ENCODE peak calls at places on chromosomes 2 and 18, in ten cellular contexts. G is iPS DF 6.9; K is aorta; Y is endodermal cell; D is esophagus squamous epithelium; L is pancreas; X is CD8-positive, alpha-beta memory T cell; R is lower lobe of right lung; W is IMR-90; B is lung. M is an unnamed sample.

GRCh38 chr2:46967990-46968647 is 52.5 kb upstream of the MCFD2 start:
- DNase-seq in Y (no peak), R (peak), B (peak), K (peak), L (no peak), G (no peak), W (peak), X (no peak), D (no peak), M (no peak)

GRCh38 chr2:176147790-176148496 is 3.4 kb upstream of the HOXD4 start:
- DNase-seq in R (no peak), G (no peak), L (peak), K (no peak), W (no peak), X (no peak), B (no peak), D (no peak), Y (peak), M (no peak)

GRCh38 chr2:185219981-185220380 is 518.6 kb upstream of the FSIP2 start:
- DNase-seq in K (no peak), W (no peak), X (no peak), R (no peak), L (no peak), D (no peak), Y (no peak), G (no peak), B (no peak), M (no peak)

GRCh38 chr2:221726894-221727513 is 154.9 kb upstream of the EPHA4 start:
- DNase-seq in R (no peak), G (no peak), B (no peak), Y (no peak), X (no peak), L (no peak), D (no peak), W (no peak), K (no peak), M (no peak)

GRCh38 chr2:226652388-226652787 is 147.2 kb downstream of the IRS1 start:
- DNase-seq in W (peak), L (no peak), Y (no peak), G (no peak), K (no peak), D (no peak), R (no peak), B (no peak), X (no peak), M (no peak)

GRCh38 chr18:76265375-76266225 is 229.4 kb downstream of the ZNF516 start:
- DNase-seq in G (no peak), W (peak), X (no peak), L (no peak), Y (no peak), B (no peak), R (peak), K (peak), D (no peak), M (no peak)

GRCh38 chr2:232533944-232534710 is 5.4 kb upstream of the CHRNG start:
- DNase-seq in B (no peak), D (no peak), G (no peak), X (no peak), R (peak), L (peak), K (no peak), Y (no peak), W (peak), M (no peak)

GRCh38 chr2:226080323-226080722 is 680.8 kb downstream of the NYAP2 start:
- DNase-seq in K (no peak), X (no peak), R (no peak), L (no peak), G (no peak), W (peak), B (no peak), D (no peak), Y (no peak), M (no peak)

GRCh38 chr2:46554381-46554780 is 75.0 kb downstream of the TMEM247 start:
- DNase-seq in K (peak), X (no peak), Y (no peak), D (no peak), B (no peak), G (no peak), R (no peak), W (no peak), L (no peak), M (no peak)

GRCh38 chr2:229342376-229342775 is 71.3 kb upstream of the PID1 start:
- DNase-seq in L (no peak), R (peak), Y (peak), B (peak), D (no peak), X (no peak), G (peak), K (peak), W (no peak), M (no peak)

GRCh38 chr2:177325554-177325953 is 61.0 kb upstream of the NFE2L2 start:
- DNase-seq in K (no peak), X (no peak), D (no peak), B (no peak), L (no peak), R (no peak), Y (no peak), W (no peak), G (no peak), M (no peak)

GRCh38 chr18:25535495-25535894 is 183.5 kb upstream of the ZNF521 start:
- DNase-seq in W (no peak), R (no peak), Y (no peak), G (no peak), L (no peak), K (no peak), D (no peak), B (no peak), X (no peak), M (no peak)

GRCh38 chr2:217085543-217085942 is 225.7 kb upstream of the TNP1 start:
- DNase-seq in L (no peak), R (no peak), G (no peak), B (no peak), D (no peak), X (no peak), K (no peak), W (peak), Y (peak), M (no peak)

GRCh38 chr18:75203456-75204261 is 5.3 kb downstream of the PTGR3 start:
- DNase-seq in Y (no peak), W (peak), X (no peak), K (no peak), L (no peak), R (no peak), B (no peak), G (no peak), D (no peak), M (no peak)

GRCh38 chr2:218074031-218074430 is 5.0 kb downstream of the RUFY4 start:
- DNase-seq in G (no peak), L (peak), X (no peak), K (no peak), Y (peak), R (peak), W (peak), B (no peak), D (no peak), M (no peak)

GRCh38 chr2:88038263-88039105 is 17.1 kb downstream of the KRCC1 start:
- DNase-seq in K (no peak), G (no peak), R (no peak), W (peak), X (no peak), D (no peak), L (no peak), B (no peak), Y (no peak), M (no peak)

GRCh38 chr2:67526283-67526682 is 129.2 kb downstream of the ETAA1 start:
- DNase-seq in L (no peak), D (no peak), G (no peak), B (no peak), K (no peak), W (peak), R (no peak), Y (no peak), X (no peak), M (no peak)

GRCh38 chr18:56402872-56403516 is 235.4 kb downstream of the TXNL1 start:
- DNase-seq in B (no peak), Y (no peak), D (no peak), L (no peak), G (no peak), W (peak), X (no peak), K (peak), R (no peak), M (no peak)

GRCh38 chr18:58856881-58857280 is 7.8 kb upstream of the ZNF532 start:
- DNase-seq in D (no peak), W (peak), B (no peak), R (no peak), X (no peak), G (no peak), L (no peak), K (no peak), Y (no peak), M (no peak)

GRCh38 chr18:58859935-58860334 is 4.7 kb upstream of the ZNF532 start:
- DNase-seq in Y (peak), K (no peak), D (no peak), R (no peak), X (no peak), L (no peak), W (no peak), B (no peak), G (no peak), M (no peak)

GRCh38 chr18:58861353-58861752 is 3.3 kb upstream of the ZNF532 start:
- DNase-seq in L (no peak), B (no peak), X (no peak), D (no peak), Y (no peak), G (no peak), W (no peak), K (no peak), R (no peak), M (no peak)

GRCh38 chr18:58860747-58861224 is 3.9 kb upstream of the ZNF532 start:
- DNase-seq in D (no peak), R (no peak), B (no peak), L (no peak), G (no peak), W (no peak), K (no peak), Y (no peak), X (no peak), M (no peak)

GRCh38 chr18:58858591-58859468 is 5.8 kb upstream of the ZNF532 start:
- DNase-seq in L (no peak), D (no peak), Y (no peak), G (no peak), W (no peak), X (no peak), B (peak), R (no peak), K (peak), M (no peak)
- H3K27ac ChIP-seq in L (no peak), D (peak), Y (no peak), G (peak), W (no peak), X (no peak), B (no peak), R (no peak), K (peak), M (no peak)

GRCh38 chr2:241560883-241561474 is 2.4 kb downstream of the BOK start:
- DNase-seq in G (no peak), D (no peak), L (peak), K (no peak), W (peak), B (no peak), R (no peak), X (no peak), Y (peak), M (no peak)

GRCh38 chr2:241560181-241560882 is 1.8 kb downstream of the BOK start:
- DNase-seq in X (no peak), L (peak), Y (peak), D (no peak), W (no peak), R (no peak), K (peak), B (no peak), G (no peak), M (no peak)

GRCh38 chr2:241558532-241559488 is at the start of gene BOK:
- DNase-seq in D (no peak), R (peak), W (peak), Y (peak), K (peak), L (peak), B (peak), X (no peak), G (peak), M (no peak)

GRCh38 chr2:241561811-241562210 is 3.3 kb downstream of the BOK start:
- DNase-seq in Y (peak), G (no peak), R (peak), K (peak), B (peak), D (no peak), X (no peak), L (peak), W (peak), M (no peak)

DNA sequence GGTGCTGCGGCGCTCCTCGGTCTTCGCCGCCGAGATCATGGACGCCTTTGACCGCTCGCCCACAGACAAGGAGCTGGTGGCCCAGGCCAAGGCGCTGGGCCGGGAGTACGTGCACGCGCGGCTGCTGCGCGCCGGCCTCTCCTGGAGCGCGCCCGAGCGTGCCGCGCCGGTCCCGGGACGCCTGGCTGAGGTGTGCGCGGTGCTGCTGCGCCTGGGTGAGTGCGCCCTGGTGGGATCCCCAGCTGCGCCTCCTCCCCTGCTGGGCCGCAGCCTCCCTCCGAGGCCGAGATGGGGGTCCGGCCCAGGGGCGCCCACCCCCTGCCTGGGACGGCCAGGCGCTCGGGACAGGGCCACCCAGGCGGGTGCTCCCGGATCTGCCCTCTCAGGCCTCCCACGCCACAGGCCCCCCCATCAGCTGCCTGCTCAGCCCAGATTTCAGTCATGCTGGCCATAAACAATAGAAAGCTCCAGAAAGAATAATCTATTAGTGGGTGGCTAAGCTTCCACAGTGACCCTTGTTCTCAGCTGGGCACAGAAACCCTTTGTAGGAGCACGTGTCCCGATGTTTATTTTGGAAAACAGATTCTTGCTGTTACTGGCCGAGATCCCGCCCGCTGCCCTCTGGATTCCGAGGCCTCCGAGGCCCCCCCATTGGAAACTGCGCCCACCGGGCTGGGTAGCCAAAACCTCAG is 1.1 kb downstream of the BOK start:
- DNase-seq in X (no peak), R (no peak), G (no peak), Y (peak), B (no peak), W (peak), L (peak), D (no peak), K (no peak), M (no peak)
- H3K4me3 ChIP-seq in X (no peak), R (peak), G (peak), Y (peak), B (peak), W (peak), L (peak), D (peak), K (peak), M (no peak)

GRCh38 chr2:24110660-24111303 is 12.4 kb downstream of the PFN4 start:
- DNase-seq in X (no peak), D (no peak), B (no peak), G (no peak), W (no peak), R (no peak), K (no peak), Y (no peak), L (no peak), M (no peak)

GRCh38 chr2:24115057-24115456 is 8.1 kb downstream of the PFN4 start:
- DNase-seq in B (no peak), X (no peak), G (no peak), L (no peak), W (peak), Y (no peak), D (no peak), K (no peak), R (no peak), M (no peak)

GRCh38 chr2:24106786-24107185 is 16.3 kb downstream of the PFN4 start:
- DNase-seq in D (no peak), L (no peak), W (no peak), R (no peak), G (no peak), B (no peak), X (no peak), K (no peak), Y (no peak), M (no peak)

GRCh38 chr2:24107336-24107735 is 15.8 kb downstream of the PFN4 start:
- DNase-seq in L (no peak), R (no peak), W (no peak), G (no peak), K (no peak), D (no peak), B (no peak), Y (no peak), X (no peak), M (no peak)

GRCh38 chr2:24111407-24111861 is 11.7 kb downstream of the PFN4 start:
- DNase-seq in R (no peak), K (no peak), X (no peak), L (no peak), D (no peak), Y (no peak), G (no peak), B (no peak), W (peak), M (no peak)
- H3K27ac ChIP-seq in R (no peak), K (no peak), X (no peak), L (no peak), D (no peak), Y (no peak), G (no peak), B (no peak), W (no peak), M (no peak)

GRCh38 chr18:49381267-49381865 is 79.1 kb downstream of the DYM start:
- DNase-seq in W (no peak), G (no peak), L (no peak), R (no peak), Y (no peak), B (no peak), K (no peak), X (no peak), D (no peak), M (no peak)

GRCh38 chr18:49377742-49378141 is 82.7 kb downstream of the DYM start:
- DNase-seq in K (no peak), B (no peak), D (no peak), Y (no peak), G (no peak), L (no peak), R (no peak), X (no peak), W (no peak), M (no peak)

GRCh38 chr18:49380812-49381211 is 79.6 kb downstream of the DYM start:
- DNase-seq in Y (no peak), W (no peak), G (no peak), X (no peak), L (no peak), B (no peak), R (no peak), K (no peak), D (no peak), M (no peak)
- H3K4me3 ChIP-seq in Y (no peak), W (no peak), G (no peak), X (no peak), L (no peak), B (no peak), R (no peak), K (no peak), D (no peak), M (no peak)

GRCh38 chr2:62034715-62035114 is 129.2 kb downstream of the COMMD1 start:
- DNase-seq in R (no peak), K (no peak), G (no peak), L (no peak), W (no peak), D (no peak), Y (no peak), B (no peak), X (no peak), M (no peak)
- H3K27ac ChIP-seq in R (no peak), K (no peak), G (no peak), L (no peak), W (no peak), D (no peak), Y (no peak), B (no peak), X (no peak), M (no peak)

GRCh38 chr18:78664851-78665250 is 314.8 kb upstream of the SALL3 start:
- DNase-seq in W (no peak), Y (no peak), G (no peak), D (no peak), R (no peak), X (no peak), K (no peak), B (no peak), L (no peak), M (no peak)
- H3K4me3 ChIP-seq in W (no peak), Y (no peak), G (no peak), D (no peak), R (no peak), X (no peak), K (no peak), B (no peak), L (no peak), M (no peak)

GRCh38 chr2:236720974-236721600 is 151.5 kb downstream of the ACKR3 start:
- DNase-seq in D (no peak), L (no peak), K (no peak), X (no peak), Y (no peak), G (no peak), R (no peak), W (no peak), B (no peak), M (no peak)
- H3K27ac ChIP-seq in D (no peak), L (no peak), K (no peak), X (no peak), Y (no peak), G (no peak), R (no peak), W (no peak), B (no peak), M (no peak)

GRCh38 chr2:42171396-42171971 is 2.3 kb downstream of the EML4 start:
- DNase-seq in X (no peak), B (no peak), L (no peak), G (no peak), D (no peak), R (no peak), K (no peak), Y (no peak), W (peak), M (peak)
- H3K4me3 ChIP-seq in X (peak), B (no peak), L (peak), G (no peak), D (no peak), R (peak), K (peak), Y (peak), W (peak), M (peak)

GRCh38 chr18:79919089-79919488 is 32.4 kb downstream of the SLC66A2 start:
- DNase-seq in L (peak), Y (peak), D (no peak), G (no peak), B (no peak), R (peak), W (no peak), K (peak), X (no peak), M (no peak)

GRCh38 chr18:79924814-79925655 is 26.4 kb downstream of the SLC66A2 start:
- DNase-seq in K (peak), B (no peak), Y (peak), L (peak), G (no peak), R (peak), W (no peak), D (no peak), X (no peak), M (no peak)

GRCh38 chr18:79923896-79924585 is 27.4 kb downstream of the SLC66A2 start:
- DNase-seq in X (no peak), K (peak), D (no peak), W (no peak), L (peak), Y (peak), B (no peak), G (no peak), R (peak), M (no peak)

GRCh38 chr18:79922971-79923411 is 28.5 kb downstream of the SLC66A2 start:
- DNase-seq in R (peak), D (no peak), Y (no peak), X (no peak), W (no peak), G (no peak), L (peak), K (peak), B (no peak), M (no peak)

GRCh38 chr18:79921984-79922965 is 29.2 kb downstream of the SLC66A2 start:
- DNase-seq in W (no peak), L (peak), Y (no peak), B (no peak), D (no peak), R (peak), X (no peak), K (no peak), G (no peak), M (no peak)
- H3K27ac ChIP-seq in W (no peak), L (no peak), Y (no peak), B (no peak), D (no peak), R (no peak), X (no peak), K (no peak), G (no peak), M (no peak)

DNA sequence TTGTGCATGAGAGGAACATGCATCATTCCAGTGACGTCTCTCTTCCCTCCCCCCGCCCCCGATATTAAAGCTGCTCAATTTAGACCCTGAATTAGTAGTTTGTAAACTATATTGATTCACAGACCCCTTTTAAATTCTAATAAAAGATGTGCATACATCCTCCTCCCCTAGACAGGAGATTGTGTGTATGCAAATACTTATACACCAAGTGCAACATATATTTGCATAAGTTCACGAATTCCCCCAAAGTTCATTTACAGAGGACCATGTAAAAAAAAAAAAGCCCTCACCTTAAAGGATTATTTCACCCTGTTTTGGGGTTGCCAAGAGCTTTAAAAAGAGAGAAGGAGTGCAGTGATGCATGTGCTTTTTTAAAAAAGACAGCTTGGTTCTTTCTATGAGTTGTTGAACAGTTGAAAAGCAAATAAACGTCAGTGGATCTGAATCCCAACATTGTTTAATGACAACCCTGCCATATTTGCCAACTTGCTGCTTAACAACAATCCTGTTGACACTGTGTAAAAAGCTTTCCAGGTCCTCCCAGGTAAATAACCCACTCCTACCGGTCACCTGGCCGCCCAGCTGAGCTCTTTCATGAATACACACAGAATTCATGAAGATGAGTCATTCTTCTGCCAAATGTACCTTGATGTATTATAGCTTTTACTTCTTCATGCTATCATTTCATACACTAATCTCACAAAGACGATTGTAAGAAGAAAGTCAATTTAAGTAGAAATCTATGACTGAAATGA is 211.5 kb downstream of the IKZF2 start:
- DNase-seq in W (no peak), Y (peak), L (no peak), K (no peak), D (no peak), X (no peak), B (peak), R (peak), G (no peak), M (no peak)
- H3K4me3 ChIP-seq in W (no peak), Y (no peak), L (no peak), K (no peak), D (no peak), X (no peak), B (no peak), R (no peak), G (no peak), M (no peak)

M was measured in CD4-positive, alpha-beta memory T cell.